ENCODE peak calls at places on chromosomes 13 and 19, in six cellular contexts. D is retinal pigment epithelial cell, R is activated B cell treated with CpG ODN at 0.5 μM for 24 hours, J is AG10803, W is A549, E is neural crest cell. Y is an unnamed sample.

GRCh38 chr13:49524740-49525501 is 29.2 kb downstream of the PHF11 start:
- DNase-seq in D (no peak), R (no peak), J (no peak), W (no peak), E (no peak), Y (no peak)

GRCh38 chr19:2164020-2164988 is 571 bp downstream of the DOT1L start:
- DNase-seq in D (no peak), R (no peak), J (no peak), W (no peak), E (peak; percentile 28), Y (no peak)

GRCh38 chr19:16355293-16356043 is 30.8 kb downstream of the KLF2 start:
- DNase-seq in D (no peak), R (no peak), J (no peak), W (no peak), E (no peak), Y (no peak)

GRCh38 chr13:52158629-52159158 is 703 bp downstream of the NEK3 start:
- DNase-seq in D (no peak), R (no peak), J (peak; percentile 52), W (no peak), E (no peak), Y (no peak)

GRCh38 chr13:20940083-20940482 is 37.5 kb upstream of the XPO4 start:
- DNase-seq in D (no peak), R (no peak), J (peak; percentile 66), W (no peak), E (no peak), Y (no peak)

GRCh38 chr19:40688294-40688693 is 2.2 kb downstream of the NUMBL start:
- DNase-seq in D (no peak), R (no peak), J (no peak), W (no peak), E (no peak), Y (no peak)

GRCh38 chr13:34076319-34076718 is 258.4 kb downstream of the RFC3 start:
- DNase-seq in D (no peak), R (no peak), J (peak; percentile 49), W (no peak), E (no peak), Y (no peak)

GRCh38 chr19:56601375-56601774 is 6.3 kb downstream of the ZNF71 start:
- DNase-seq in D (no peak), R (no peak), J (no peak), W (no peak), E (no peak), Y (no peak)

GRCh38 chr19:54434112-54434861 is 14.7 kb upstream of the LENG8 start:
- DNase-seq in D (no peak), R (no peak), J (no peak), W (no peak), E (no peak), Y (no peak)

GRCh38 chr19:19562665-19563347 is 24.7 kb downstream of the CILP2 start:
- DNase-seq in D (no peak), R (no peak), J (no peak), W (no peak), E (no peak), Y (no peak)
- TF ChIP-seq CTCF in D (peak; percentile 15), R (no peak), J (no peak), W (no peak), E (no peak), Y (no peak)

DNA sequence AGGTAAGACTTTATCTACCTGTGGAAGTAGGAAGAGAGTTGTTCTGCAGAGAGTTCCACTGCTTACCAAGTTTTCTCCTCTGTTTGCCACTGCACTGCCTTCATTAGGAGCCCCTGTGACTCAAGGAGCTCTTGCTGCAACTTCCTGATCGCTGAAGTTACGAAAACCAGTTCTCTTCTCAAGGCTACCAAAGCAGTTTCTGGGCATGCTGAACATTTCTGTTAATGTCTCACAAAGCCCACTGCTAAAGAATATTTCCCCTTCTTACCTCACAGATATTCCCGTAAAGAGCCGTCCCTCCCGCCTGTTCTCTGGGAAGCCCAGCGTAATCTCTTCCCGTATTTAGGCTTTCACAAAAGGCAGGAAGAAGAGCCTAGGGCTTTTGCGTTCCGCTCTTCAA is 82.6 kb upstream of the OXGR1 start:
- DNase-seq in D (no peak), R (no peak), J (no peak), W (no peak), E (no peak), Y (no peak)
- TF ChIP-seq CTCF in D (no peak), R (no peak), J (no peak), W (no peak), E (no peak), Y (no peak)

DNA sequence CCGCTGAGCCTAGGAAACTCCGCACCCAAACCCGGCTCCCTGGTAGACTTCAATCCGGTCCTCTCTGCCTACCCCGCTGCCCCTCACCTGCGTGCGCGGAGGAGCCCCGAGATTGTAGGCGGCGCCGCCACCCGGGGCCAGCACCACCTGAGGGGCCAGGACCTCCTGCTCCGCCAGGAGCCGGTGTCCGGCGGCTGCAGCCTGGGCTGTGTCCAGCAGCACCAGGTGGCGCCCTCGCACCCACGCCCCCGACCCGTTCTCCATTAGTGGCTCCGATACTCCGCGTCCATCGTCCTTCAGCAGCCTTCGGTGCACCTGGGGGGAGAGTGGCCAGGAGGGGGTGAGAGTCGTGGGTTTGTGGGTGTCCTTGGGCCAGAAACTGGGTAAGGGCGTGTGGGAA is 18.5 kb downstream of the MAN2B1 start:
- DNase-seq in D (no peak), R (no peak), J (no peak), W (no peak), E (no peak), Y (no peak)
- TF ChIP-seq CTCF in D (peak; percentile 42), R (no peak), J (no peak), W (no peak), E (no peak), Y (no peak)

GRCh38 chr13:106491928-106492327 is 43.5 kb downstream of the EFNB2 start:
- DNase-seq in D (no peak), R (no peak), J (no peak), W (no peak), E (peak; percentile 32), Y (no peak)
- TF ChIP-seq CTCF in D (no peak), R (no peak), J (no peak), W (no peak), E (no peak), Y (no peak)

Y was measured in natural killer cell.